ENCODE peak calls at places on chromosomes 3 and 15, in five cellular contexts. O is activated T-cell treated with anti-CD3 and anti-CD28 coated beads for 1 hour; V is dermis microvascular lymphatic vessel endothelial cell; Y is stomach; R is activated CD8-positive, alpha-beta memory T cell treated with anti-CD3 and anti-CD28 coated beads for 48 hours. E is an unnamed sample.

GRCh38 chr3:141065841-141066592 is 14.9 kb downstream of the SPSB4 start:
- DNase-seq in Y (no peak), O (no peak), V (no peak), R (no peak), E (no peak)

GRCh38 chr3:7536510-7536909 is 675.6 kb downstream of the GRM7 start:
- DNase-seq in R (no peak), O (no peak), Y (no peak), V (no peak), E (no peak)

GRCh38 chr3:2958553-2958952 is 151.6 kb downstream of the IL5RA start:
- DNase-seq in Y (no peak), R (no peak), O (no peak), V (no peak), E (no peak)

GRCh38 chr15:89018235-89018634 is 70.0 kb upstream of the ABHD2 start:
- DNase-seq in V (no peak), R (no peak), Y (no peak), O (no peak), E (no peak)

GRCh38 chr15:44009056-44009455 is 182.3 kb downstream of the WDR76 start:
- DNase-seq in Y (no peak), O (no peak), V (no peak), R (no peak), E (no peak)

GRCh38 chr3:132405188-132405587 is 12.1 kb upstream of the DNAJC13 start:
- DNase-seq in Y (no peak), V (peak), R (no peak), O (no peak), E (no peak)

GRCh38 chr3:153087595-153088566 is 74.1 kb upstream of the RAP2B start:
- DNase-seq in R (no peak), O (no peak), Y (no peak), V (no peak), E (no peak)

GRCh38 chr3:195095035-195095703 is 175.8 kb downstream of the XXYLT1 start:
- DNase-seq in O (no peak), V (no peak), R (no peak), Y (no peak), E (no peak)

GRCh38 chr15:29410342-29410741 is 140.7 kb upstream of the NSMCE3 start:
- DNase-seq in Y (no peak), V (no peak), O (no peak), R (no peak), E (no peak)

GRCh38 chr3:16148783-16149182 is 25.7 kb upstream of the GALNT15 start:
- DNase-seq in V (peak), R (no peak), Y (peak), O (no peak), E (no peak)